ENCODE peak calls at places on chromosome 1, in nine cellular contexts. X is testis, B is heart left ventricle, A is stomach, F is tibial nerve, T is IMR-90, U is A549, W is uterus, Z is ovary. K is an unnamed sample.

GRCh38 chr1:245888809-245889208 is 618.3 kb downstream of the SMYD3 start:
- DNase-seq in W (no peak), F (no peak), X (no peak), U (peak; percentile 36), Z (no peak), A (no peak), B (no peak), T (peak; percentile 41), K (no peak)

GRCh38 chr1:110390692-110391232 is at the start of gene SLC16A4:
- DNase-seq in Z (no peak), T (peak; percentile 81), X (no peak), U (peak; percentile 79), A (no peak), F (no peak), W (no peak), B (no peak), K (no peak)

GRCh38 chr1:24261977-24262376 is 57.2 kb upstream of the GRHL3 start:
- DNase-seq in U (no peak), Z (no peak), B (no peak), A (no peak), W (no peak), X (no peak), T (no peak), F (no peak), K (no peak)

GRCh38 chr1:164712131-164713031 is 153.4 kb downstream of the PBX1 start:
- DNase-seq in Z (peak; percentile 46), X (peak; percentile 75), U (no peak), W (peak; percentile 42), A (peak; percentile 67), T (peak; percentile 27), B (peak; percentile 47), F (no peak), K (no peak)

GRCh38 chr1:17624540-17625256 is 85.2 kb downstream of the ARHGEF10L start:
- DNase-seq in A (peak; percentile 55), X (no peak), U (peak; percentile 38), Z (no peak), W (peak; percentile 47), T (peak; percentile 39), B (peak; percentile 91), F (no peak), K (peak; percentile 44)

GRCh38 chr1:8194481-8195227 is 123.3 kb upstream of the SLC45A1 start:
- DNase-seq in U (peak; percentile 96), W (no peak), F (no peak), A (no peak), B (no peak), Z (no peak), X (no peak), T (peak; percentile 67), K (no peak)

GRCh38 chr1:177546346-177546745 is 375.6 kb downstream of the BRINP2 start:
- DNase-seq in U (no peak), T (no peak), Z (no peak), F (no peak), X (no peak), W (no peak), A (no peak), B (no peak), K (no peak)

GRCh38 chr1:234911787-234912186 is 216.8 kb downstream of the TOMM20 start:
- DNase-seq in Z (no peak), X (no peak), U (no peak), T (no peak), A (no peak), F (no peak), B (peak; percentile 51), W (no peak), K (peak; percentile 51)

GRCh38 chr1:5988596-5989285 is 3.5 kb downstream of the NPHP4 start:
- DNase-seq in U (no peak), B (no peak), Z (no peak), X (no peak), F (no peak), T (no peak), W (no peak), A (no peak), K (no peak)

DNA sequence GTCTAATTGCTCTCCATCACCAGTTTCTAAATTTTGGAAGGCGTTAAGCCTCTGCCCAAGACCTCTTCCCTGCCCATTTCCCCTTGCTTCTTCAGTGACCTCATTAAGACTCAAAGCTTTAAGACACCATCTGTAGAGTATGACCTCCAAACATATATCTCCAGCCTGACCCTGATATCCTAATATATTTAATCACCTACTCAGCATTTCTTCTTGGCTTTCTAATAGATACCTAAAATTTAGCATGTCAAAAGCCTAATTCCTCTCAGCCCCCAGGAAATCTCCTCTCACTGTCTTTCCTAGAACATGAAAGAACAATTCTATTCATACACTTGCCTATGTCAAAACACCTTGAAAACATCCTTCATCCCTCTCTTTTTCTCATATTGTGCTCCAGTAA is 235.5 kb upstream of the HOOK1 start:
- DNase-seq in T (no peak), W (no peak), A (no peak), X (no peak), U (no peak), F (no peak), B (no peak), Z (no peak), K (no peak)
- TF ChIP-seq POLR2A in T (no peak), W (no peak), A (no peak), X (no peak), U (no peak), F (no peak), B (no peak), Z (no peak), K (no peak)

DNA sequence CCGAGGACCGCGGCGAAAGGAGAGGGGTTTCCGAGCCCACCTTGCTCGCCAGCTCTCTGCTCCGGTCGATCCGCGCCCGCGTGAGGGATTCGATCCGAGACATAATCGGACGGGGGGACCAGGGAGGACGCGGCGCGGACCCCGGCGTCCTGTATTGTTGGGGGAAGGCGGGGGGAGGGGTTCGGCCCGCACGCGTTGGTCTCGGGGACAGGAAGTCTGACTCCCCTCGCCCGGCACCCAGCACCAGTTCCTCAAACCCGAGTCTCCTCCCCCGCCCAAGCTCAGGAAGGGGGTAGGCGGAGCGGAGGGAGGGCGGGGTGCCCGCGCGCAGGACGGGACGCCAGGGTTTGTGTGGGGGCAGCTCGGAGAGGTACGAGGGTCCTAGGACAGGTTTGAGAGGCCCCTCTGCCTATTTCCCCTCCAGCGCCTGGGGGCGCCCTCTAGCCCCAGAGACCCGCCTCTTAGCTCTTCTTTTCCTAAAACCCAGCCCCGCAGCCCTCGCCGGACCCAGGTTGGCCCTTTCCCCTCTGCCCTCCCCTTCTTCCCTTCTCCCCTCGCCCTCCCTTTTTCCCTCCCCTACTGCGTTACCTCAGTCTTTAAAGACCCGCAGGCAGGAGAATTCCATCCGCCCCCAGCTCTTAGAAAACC is at the start of gene ARHGEF2:
- DNase-seq in F (peak; percentile 75), A (peak; percentile 77), B (peak; percentile 91), U (peak; percentile 80), T (peak; percentile 64), Z (peak; percentile 85), W (peak; percentile 84), X (peak; percentile 70), K (peak; percentile 93)
- TF ChIP-seq CTCF in F (peak; percentile 17), A (no peak), B (peak; percentile 21), U (peak; percentile 23), T (peak; percentile 30), Z (peak; percentile 12), W (peak; percentile 20), X (no peak), K (no peak)

GRCh38 chr1:94543893-94544635 is 2.5 kb upstream of the F3 start:
- DNase-seq in F (no peak), W (no peak), X (no peak), A (no peak), Z (no peak), U (no peak), B (no peak), T (peak; percentile 74), K (no peak)

GRCh38 chr1:94541175-94542087 is at the start of gene F3:
- DNase-seq in Z (peak; percentile 93), U (peak; percentile 78), T (peak; percentile 91), A (peak; percentile 93), B (peak; percentile 95), X (peak; percentile 96), W (peak; percentile 94), F (peak; percentile 86), K (peak; percentile 97)

GRCh38 chr1:94542088-94542671 is 621 bp upstream of the F3 start:
- DNase-seq in U (no peak), W (peak; percentile 79), F (peak; percentile 50), X (peak; percentile 71), A (peak; percentile 34), T (peak; percentile 83), B (peak; percentile 60), Z (peak; percentile 67), K (no peak)

GRCh38 chr1:94543003-94543402 is 1.4 kb upstream of the F3 start:
- DNase-seq in Z (no peak), U (no peak), B (no peak), T (peak; percentile 69), F (no peak), W (no peak), X (no peak), A (no peak), K (no peak)

DNA sequence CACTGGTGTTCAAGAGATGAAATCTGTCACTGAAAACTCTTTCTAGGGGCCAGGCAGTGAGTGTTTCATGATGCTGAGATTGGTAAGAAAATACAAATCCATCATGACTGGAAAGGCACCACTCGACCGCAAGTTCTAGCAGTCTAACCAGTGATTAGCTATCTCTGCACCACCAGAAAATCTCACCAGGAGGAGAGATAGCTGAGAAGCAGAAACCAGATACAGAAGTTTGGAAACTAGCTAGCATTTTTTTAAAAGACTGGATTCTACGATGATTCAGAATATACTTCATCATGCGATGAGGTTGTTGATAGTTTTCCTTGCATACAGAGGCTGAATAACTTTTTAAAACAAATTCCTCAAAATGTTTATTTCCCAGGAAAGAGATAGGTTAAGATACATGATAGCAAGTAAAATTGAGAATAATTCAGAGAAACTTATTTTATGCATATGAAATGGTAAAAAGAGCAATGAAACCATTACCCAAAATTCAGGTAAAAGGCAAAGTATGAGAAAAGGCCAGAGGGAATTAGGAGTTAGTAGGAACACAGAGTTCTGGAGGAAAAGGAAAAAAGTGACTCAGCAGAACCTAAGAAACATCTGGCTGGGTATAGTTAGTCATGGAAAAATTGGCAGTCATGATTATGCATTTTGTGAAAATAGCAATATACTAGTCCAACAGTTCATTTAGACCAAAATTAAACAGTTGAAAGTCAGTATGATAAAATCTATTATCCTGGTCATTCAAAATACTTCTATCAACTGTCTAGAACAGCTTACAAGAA is 3.3 kb upstream of the F3 start:
- DNase-seq in W (no peak), T (peak; percentile 88), F (no peak), A (no peak), B (no peak), Z (no peak), U (no peak), X (no peak), K (no peak)
- H3K27ac ChIP-seq in W (peak overlapping the region; percentile 23), T (peak overlapping the region; percentile 68), F (peak overlapping the region; percentile 15), A (peak overlapping the region; percentile 34), B (peak overlapping the region; percentile 44), Z (no peak overlapping the region), U (peak overlapping the region; percentile 68), X (peak overlapping the region; percentile 94), K (peak overlapping the region; percentile 16)

GRCh38 chr1:1615256-1616044 is at the start of gene MIB2:
- DNase-seq in F (peak; percentile 86), X (peak; percentile 96), U (peak; percentile 94), A (peak; percentile 97), B (peak; percentile 97), Z (peak; percentile 98), T (peak; percentile 95), W (peak; percentile 96), K (peak; percentile 100)
- TF ChIP-seq POLR2A in F (peak; percentile 81), X (peak; percentile 5), U (peak; percentile 59), A (no peak), B (no peak), Z (peak; percentile 82), T (peak; percentile 97), W (peak; percentile 93), K (peak; percentile 83)

DNA sequence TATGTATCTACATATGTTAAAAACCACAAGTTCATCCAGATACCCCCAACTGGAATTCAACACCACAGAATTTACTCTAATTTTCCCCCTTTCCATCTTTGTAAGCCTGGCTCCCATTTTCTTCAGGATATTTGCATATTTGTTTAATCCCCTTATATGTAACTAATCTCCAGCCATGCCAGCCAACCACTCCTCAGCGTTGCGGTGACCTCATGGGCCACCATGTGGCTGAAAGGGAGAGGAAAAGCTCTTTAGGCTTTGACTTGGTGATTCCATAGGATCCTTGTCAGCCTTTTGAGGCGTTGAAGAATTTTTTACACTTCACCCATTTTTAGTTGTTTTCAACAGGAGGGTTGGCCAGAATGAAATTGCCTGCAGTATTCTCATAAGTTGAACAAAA is 10.0 kb downstream of the CLDN19 start:
- DNase-seq in F (no peak), A (no peak), X (no peak), Z (no peak), U (no peak), B (no peak), T (no peak), W (no peak), K (no peak)
- TF ChIP-seq CTCF in F (no peak), A (no peak), X (no peak), Z (no peak), U (no peak), B (no peak), T (no peak), W (no peak), K (no peak)

K was measured in upper lobe of left lung.